ENCODE peak calls at places on chromosomes 6 and 20, in nine cellular contexts. B, C, P, J, I, F, E, T and O are unnamed samples.

GRCh38 chr6:122393339-122393896 is 6.0 kb upstream of the HSF2 start:
- DNase-seq in B (no peak), C (peak; percentile 6), P (no peak), J (no peak), I (peak; percentile 35), F (no peak), E (no peak), T (no peak), O (no peak)

GRCh38 chr6:83558975-83559374 is 46.6 kb downstream of the PRSS35 start:
- DNase-seq in B (peak; percentile 28), C (no peak), P (no peak), J (no peak), I (no peak), F (no peak), E (no peak), T (no peak), O (no peak)

GRCh38 chr6:4581468-4582420 is 194.5 kb upstream of the CDYL start:
- DNase-seq in B (no peak), C (no peak), P (no peak), J (no peak), I (peak; percentile 67), F (peak; percentile 96), E (no peak), T (no peak), O (no peak)

GRCh38 chr6:1312444-1313363 is 806 bp downstream of the FOXQ1 start:
- DNase-seq in B (peak; percentile 71), C (peak; percentile 54), P (no peak), J (peak; percentile 35), I (peak; percentile 76), F (no peak), E (no peak), T (peak; percentile 76), O (no peak)

GRCh38 chr6:121884621-121885020 is 449.2 kb downstream of the GJA1 start:
- DNase-seq in B (no peak), C (no peak), P (no peak), J (no peak), I (peak; percentile 42), F (no peak), E (no peak), T (no peak), O (no peak)

GRCh38 chr6:161410736-161411135 is 136.9 kb upstream of the AGPAT4 start:
- DNase-seq in B (no peak), C (no peak), P (no peak), J (no peak), I (no peak), F (no peak), E (no peak), T (no peak), O (no peak)

GRCh38 chr6:83859410-83860346 is at the start of gene CYB5R4:
- DNase-seq in B (peak; percentile 98), C (peak; percentile 97), P (peak; percentile 92), J (peak; percentile 96), I (peak; percentile 98), F (peak; percentile 97), E (peak; percentile 72), T (peak; percentile 97), O (peak; percentile 82)

GRCh38 chr6:150086026-150086425 is 17.1 kb upstream of the ULBP3 start:
- DNase-seq in B (no peak), C (no peak), P (no peak), J (no peak), I (no peak), F (no peak), E (no peak), T (no peak), O (no peak)

GRCh38 chr6:133888931-133889556 is at the start of gene TCF21:
- DNase-seq in B (peak; percentile 84), C (peak; percentile 61), P (no peak), J (no peak), I (peak; percentile 69), F (peak; percentile 85), E (no peak), T (no peak), O (peak; percentile 48)

GRCh38 chr6:13766201-13766634 is 48.1 kb downstream of the MCUR1 start:
- DNase-seq in B (no peak), C (no peak), P (no peak), J (no peak), I (peak; percentile 69), F (peak; percentile 39), E (no peak), T (no peak), O (no peak)

GRCh38 chr6:32140420-32141046 is 10.4 kb upstream of the FKBPL start:
- DNase-seq in B (no peak), C (no peak), P (no peak), J (no peak), I (no peak), F (no peak), E (no peak), T (no peak), O (no peak)

GRCh38 chr6:155623450-155624178 is 168.0 kb upstream of the NOX3 start:
- DNase-seq in B (peak; percentile 54), C (no peak), P (no peak), J (no peak), I (no peak), F (no peak), E (no peak), T (no peak), O (no peak)

GRCh38 chr6:135182120-135182992 is 1.2 kb downstream of the MYB start:
- DNase-seq in B (peak; percentile 48), C (peak; percentile 47), P (peak; percentile 9), J (peak; percentile 49), I (peak; percentile 39), F (peak; percentile 18), E (no peak), T (peak; percentile 75), O (peak; percentile 43)

GRCh38 chr20:47281376-47281775 is 75.1 kb downstream of the ZMYND8 start:
- DNase-seq in B (no peak), C (no peak), P (no peak), J (no peak), I (no peak), F (no peak), E (no peak), T (no peak), O (no peak)

GRCh38 chr6:160428069-160428430 is 79.9 kb downstream of the SLC22A3 start:
- DNase-seq in B (no peak), C (no peak), P (no peak), J (peak; percentile 78), I (peak; percentile 34), F (peak; percentile 84), E (no peak), T (no peak), O (no peak)

GRCh38 chr6:157755752-157756411 is 67.2 kb upstream of the SNX9 start:
- DNase-seq in B (no peak), C (no peak), P (no peak), J (no peak), I (no peak), F (no peak), E (no peak), T (no peak), O (no peak)

GRCh38 chr6:56595490-56596122 is 47.1 kb downstream of the DST start:
- DNase-seq in B (peak; percentile 79), C (peak; percentile 32), P (peak; percentile 16), J (no peak), I (peak; percentile 68), F (peak; percentile 65), E (no peak), T (no peak), O (no peak)

GRCh38 chr20:46939031-46939430 is 44.4 kb downstream of the EYA2 start:
- DNase-seq in B (peak; percentile 82), C (no peak), P (no peak), J (no peak), I (no peak), F (no peak), E (no peak), T (no peak), O (no peak)

GRCh38 chr20:57849126-57849867 is 139.5 kb upstream of the PMEPA1 start:
- DNase-seq in B (no peak), C (no peak), P (no peak), J (no peak), I (no peak), F (peak; percentile 52), E (no peak), T (no peak), O (no peak)

DNA sequence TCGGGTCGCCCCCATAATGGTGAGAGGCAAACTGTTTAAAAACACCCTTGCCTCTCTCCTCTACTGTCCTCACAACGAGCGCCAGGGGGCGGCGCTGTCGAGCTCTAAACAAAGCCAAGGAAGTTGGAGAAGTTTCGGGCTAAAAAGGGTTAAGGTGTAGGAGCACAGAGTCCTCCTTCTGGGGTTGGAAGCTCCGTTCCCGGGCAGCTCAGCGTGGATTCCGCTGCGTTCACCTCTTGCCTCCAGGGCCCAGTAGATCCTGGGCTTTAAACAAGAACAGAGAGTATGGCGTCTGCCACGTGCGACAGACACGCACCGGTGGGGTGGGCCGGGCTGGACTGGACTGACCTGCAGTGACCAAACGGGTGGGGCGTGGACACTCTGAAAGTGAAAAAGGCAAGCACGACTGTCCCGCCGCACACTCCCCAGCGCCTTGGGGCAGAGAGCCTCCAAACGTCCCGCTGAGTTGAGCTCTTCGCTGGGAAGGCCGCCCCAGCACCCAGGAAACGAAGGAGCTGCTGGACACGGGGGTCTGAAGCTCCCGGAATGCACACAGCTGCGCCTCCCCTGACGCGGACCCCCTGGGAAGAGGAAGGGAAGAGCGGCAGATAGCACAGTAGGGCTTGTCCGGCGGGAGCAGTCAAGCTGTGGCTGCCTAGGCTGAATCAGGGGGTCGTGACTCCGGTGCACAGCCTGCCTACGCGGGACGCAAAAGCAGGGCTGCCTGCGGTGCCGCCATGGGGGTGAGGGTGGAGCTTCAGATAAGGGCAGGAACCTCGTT is 1.6 kb upstream of the THBD start:
- DNase-seq in B (peak; percentile 97), C (peak; percentile 88), P (peak; percentile 77), J (peak; percentile 68), I (peak; percentile 89), F (peak; percentile 92), E (peak; percentile 93), T (peak; percentile 91), O (no peak)
- TF ChIP-seq CTCF in B (peak; percentile 76), C (peak; percentile 78), P (peak; percentile 82), J (peak; percentile 37), I (peak; percentile 49), F (peak; percentile 81), E (peak; percentile 24), T (peak; percentile 68), O (peak; percentile 79)

GRCh38 chr20:21511850-21512633 is 1.8 kb downstream of the NKX2-2 start:
- DNase-seq in B (peak; percentile 71), C (no peak), P (no peak), J (no peak), I (no peak), F (no peak), E (no peak), T (no peak), O (no peak)
- TF ChIP-seq CTCF in B (no peak), C (no peak), P (no peak), J (no peak), I (no peak), F (no peak), E (no peak), T (no peak), O (no peak)

DNA sequence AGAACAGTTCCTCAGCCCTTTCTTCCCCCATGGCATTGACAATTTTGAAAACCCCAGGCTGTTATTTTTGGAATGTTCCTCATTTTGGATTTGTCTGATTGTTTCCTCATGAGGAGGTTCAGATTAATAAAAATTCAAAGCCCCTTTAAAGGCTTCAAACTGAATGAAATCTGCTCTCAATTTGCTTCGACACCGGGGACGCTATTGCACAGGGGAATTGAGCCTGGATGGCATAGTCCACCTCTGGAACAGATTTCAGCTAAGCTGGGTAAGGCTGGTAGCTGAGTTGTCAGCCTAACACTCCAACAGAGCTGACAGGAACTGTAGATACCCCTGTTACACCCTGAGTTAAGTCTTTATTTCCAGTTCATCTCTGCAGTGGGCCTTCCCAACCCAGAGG is 73.4 kb upstream of the PAX1 start:
- DNase-seq in B (no peak), C (no peak), P (no peak), J (no peak), I (no peak), F (no peak), E (no peak), T (no peak), O (no peak)
- TF ChIP-seq CTCF in B (peak; percentile 29), C (no peak), P (no peak), J (no peak), I (no peak), F (no peak), E (no peak), T (no peak), O (no peak)

GRCh38 chr20:56422131-56422823 is 10.2 kb downstream of the CASS4 start:
- DNase-seq in B (no peak), C (no peak), P (no peak), J (no peak), I (peak; percentile 88), F (peak; percentile 79), E (no peak), T (no peak), O (no peak)
- TF ChIP-seq CTCF in B (no peak), C (no peak), P (no peak), J (no peak), I (no peak), F (no peak), E (no peak), T (no peak), O (no peak)